ENCODE peak calls at places on chromosomes 12 and 14, in seven cellular contexts. One of them, this sample, is unnamed.

GRCh38 chr14:63200035-63200740 is 4.1 kb upstream of the RHOJ start:
- DNase-seq in tibial nerve: no peak
- DNase-seq in right atrium auricular region: no peak
- DNase-seq in lower leg skin: no peak
- DNase-seq in AG10803: no peak
- DNase-seq in CD8-positive, alpha-beta T cell: no peak
- DNase-seq in adrenal gland: no peak
- DNase-seq in this sample: no peak

GRCh38 chr14:25463475-25463874 is 413.5 kb upstream of the STXBP6 start:
- DNase-seq in tibial nerve: no peak
- DNase-seq in right atrium auricular region: no peak
- DNase-seq in lower leg skin: no peak
- DNase-seq in AG10803: no peak
- DNase-seq in CD8-positive, alpha-beta T cell: no peak
- DNase-seq in adrenal gland: no peak
- DNase-seq in this sample: no peak

GRCh38 chr12:42960087-42960527 is 370.6 kb upstream of the PRICKLE1 start:
- DNase-seq in tibial nerve: no peak
- DNase-seq in right atrium auricular region: no peak
- DNase-seq in lower leg skin: no peak
- DNase-seq in AG10803: no peak
- DNase-seq in CD8-positive, alpha-beta T cell: no peak
- DNase-seq in adrenal gland: no peak
- DNase-seq in this sample: no peak

GRCh38 chr12:130335517-130336392 is 1.9 kb upstream of the PIWIL1 start:
- DNase-seq in tibial nerve: peak
- DNase-seq in right atrium auricular region: no peak
- DNase-seq in lower leg skin: no peak
- DNase-seq in AG10803: peak
- DNase-seq in CD8-positive, alpha-beta T cell: no peak
- DNase-seq in adrenal gland: no peak
- DNase-seq in this sample: peak

GRCh38 chr12:41515953-41516352 is 327.8 kb downstream of the PDZRN4 start:
- DNase-seq in tibial nerve: no peak
- DNase-seq in right atrium auricular region: no peak
- DNase-seq in lower leg skin: no peak
- DNase-seq in AG10803: no peak
- DNase-seq in CD8-positive, alpha-beta T cell: no peak
- DNase-seq in adrenal gland: no peak
- DNase-seq in this sample: no peak

GRCh38 chr14:60720962-60721330 is 3.2 kb downstream of the SIX4 start:
- DNase-seq in tibial nerve: no peak
- DNase-seq in right atrium auricular region: no peak
- DNase-seq in lower leg skin: no peak
- DNase-seq in AG10803: no peak
- DNase-seq in CD8-positive, alpha-beta T cell: no peak
- DNase-seq in adrenal gland: no peak
- DNase-seq in this sample: no peak

GRCh38 chr12:44088647-44089046 is 252.8 kb downstream of the TMEM117 start:
- DNase-seq in tibial nerve: no peak
- DNase-seq in right atrium auricular region: no peak
- DNase-seq in lower leg skin: no peak
- DNase-seq in AG10803: no peak
- DNase-seq in CD8-positive, alpha-beta T cell: no peak
- DNase-seq in adrenal gland: no peak
- DNase-seq in this sample: no peak

GRCh38 chr12:49909826-49910225 is 6.1 kb upstream of the FAIM2 start:
- DNase-seq in tibial nerve: no peak
- DNase-seq in right atrium auricular region: no peak
- DNase-seq in lower leg skin: no peak
- DNase-seq in AG10803: no peak
- DNase-seq in CD8-positive, alpha-beta T cell: no peak
- DNase-seq in adrenal gland: peak
- DNase-seq in this sample: peak

GRCh38 chr12:40634431-40635131 is 57.7 kb upstream of the CNTN1 start:
- DNase-seq in tibial nerve: no peak
- DNase-seq in right atrium auricular region: no peak
- DNase-seq in lower leg skin: no peak
- DNase-seq in AG10803: no peak
- DNase-seq in CD8-positive, alpha-beta T cell: no peak
- DNase-seq in adrenal gland: no peak
- DNase-seq in this sample: no peak

GRCh38 chr12:39490500-39491276 is 47.8 kb upstream of the KIF21A start:
- DNase-seq in tibial nerve: no peak
- DNase-seq in right atrium auricular region: no peak
- DNase-seq in lower leg skin: no peak
- DNase-seq in AG10803: peak
- DNase-seq in CD8-positive, alpha-beta T cell: no peak
- DNase-seq in adrenal gland: no peak
- DNase-seq in this sample: peak

GRCh38 chr12:65327207-65328076 is 49.0 kb downstream of the MSRB3 start:
- DNase-seq in tibial nerve: peak
- DNase-seq in right atrium auricular region: no peak
- DNase-seq in lower leg skin: no peak
- DNase-seq in AG10803: peak
- DNase-seq in CD8-positive, alpha-beta T cell: no peak
- DNase-seq in adrenal gland: no peak
- DNase-seq in this sample: peak

GRCh38 chr12:75322464-75322863 is 7.7 kb downstream of the CAPS2 start:
- DNase-seq in tibial nerve: no peak
- DNase-seq in right atrium auricular region: no peak
- DNase-seq in lower leg skin: no peak
- DNase-seq in AG10803: peak
- DNase-seq in CD8-positive, alpha-beta T cell: no peak
- DNase-seq in adrenal gland: no peak
- DNase-seq in this sample: peak

GRCh38 chr12:98594050-98594853 is 766 bp downstream of the SLC25A3 start:
- DNase-seq in tibial nerve: peak
- DNase-seq in right atrium auricular region: peak
- DNase-seq in lower leg skin: peak
- DNase-seq in AG10803: peak
- DNase-seq in CD8-positive, alpha-beta T cell: no peak
- DNase-seq in adrenal gland: peak
- DNase-seq in this sample: peak

GRCh38 chr14:76863724-76864407 is 37.7 kb downstream of the LRRC74A start:
- DNase-seq in tibial nerve: peak
- DNase-seq in right atrium auricular region: peak
- DNase-seq in lower leg skin: no peak
- DNase-seq in AG10803: no peak
- DNase-seq in CD8-positive, alpha-beta T cell: no peak
- DNase-seq in adrenal gland: peak
- DNase-seq in this sample: no peak

GRCh38 chr12:75945581-75945980 is 86.0 kb downstream of the PHLDA1 start:
- DNase-seq in tibial nerve: no peak
- DNase-seq in right atrium auricular region: no peak
- DNase-seq in lower leg skin: no peak
- DNase-seq in AG10803: no peak
- DNase-seq in CD8-positive, alpha-beta T cell: no peak
- DNase-seq in adrenal gland: no peak
- DNase-seq in this sample: no peak

GRCh38 chr14:59897757-59898383 is 22.1 kb upstream of the LRRC9 start:
- DNase-seq in tibial nerve: peak
- DNase-seq in right atrium auricular region: no peak
- DNase-seq in lower leg skin: no peak
- DNase-seq in AG10803: no peak
- DNase-seq in CD8-positive, alpha-beta T cell: no peak
- DNase-seq in adrenal gland: peak
- DNase-seq in this sample: peak

GRCh38 chr14:62117010-62117717 is 354.9 kb downstream of the SNAPC1 start:
- DNase-seq in tibial nerve: peak
- DNase-seq in right atrium auricular region: peak
- DNase-seq in lower leg skin: peak
- DNase-seq in AG10803: peak
- DNase-seq in CD8-positive, alpha-beta T cell: peak
- DNase-seq in adrenal gland: peak
- DNase-seq in this sample: peak
- H3K4me3 ChIP-seq in tibial nerve: no peak
- H3K4me3 ChIP-seq in right atrium auricular region: peak
- H3K4me3 ChIP-seq in lower leg skin: no peak
- H3K4me3 ChIP-seq in AG10803: peak
- H3K4me3 ChIP-seq in CD8-positive, alpha-beta T cell: peak
- H3K4me3 ChIP-seq in adrenal gland: no peak
- H3K4me3 ChIP-seq in this sample: peak

GRCh38 chr12:121128908-121129704 is 3.6 kb upstream of the P2RX7 start:
- DNase-seq in tibial nerve: peak
- DNase-seq in right atrium auricular region: peak
- DNase-seq in lower leg skin: peak
- DNase-seq in AG10803: peak
- DNase-seq in CD8-positive, alpha-beta T cell: peak
- DNase-seq in adrenal gland: peak
- DNase-seq in this sample: peak
- H3K4me3 ChIP-seq in tibial nerve: no peak
- H3K4me3 ChIP-seq in right atrium auricular region: no peak
- H3K4me3 ChIP-seq in lower leg skin: no peak
- H3K4me3 ChIP-seq in AG10803: no peak
- H3K4me3 ChIP-seq in CD8-positive, alpha-beta T cell: peak
- H3K4me3 ChIP-seq in adrenal gland: peak
- H3K4me3 ChIP-seq in this sample: no peak

DNA sequence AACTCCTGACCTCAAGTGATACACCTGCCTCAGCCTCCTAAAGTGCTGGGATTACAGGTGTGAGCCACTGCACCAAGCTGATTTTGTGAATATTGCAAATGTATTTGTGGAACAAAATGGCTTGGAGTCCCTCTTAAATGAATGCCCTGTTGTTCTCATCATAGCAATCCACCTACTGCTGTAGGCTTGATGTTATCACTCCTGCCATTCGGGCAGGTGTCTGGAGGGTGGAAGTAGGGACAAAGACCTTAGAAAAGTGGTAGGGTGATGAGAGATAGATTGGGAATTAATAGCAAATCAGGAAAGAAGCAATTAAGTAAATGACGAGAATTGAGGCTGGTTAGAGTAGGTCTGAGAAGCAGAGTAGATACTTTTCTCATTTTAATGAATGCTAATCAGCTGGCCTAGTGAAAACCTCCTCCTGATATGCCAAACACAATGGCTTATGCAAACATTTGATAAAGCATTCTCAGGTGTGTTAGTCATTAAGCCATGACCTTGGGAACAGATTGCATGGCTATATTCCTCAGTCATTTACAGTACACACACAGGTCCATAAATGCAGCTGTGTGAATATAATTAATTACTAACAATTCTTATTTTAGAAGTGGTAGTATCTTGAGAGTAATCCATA is 60.5 kb upstream of the USP44 start:
- DNase-seq in tibial nerve: no peak
- DNase-seq in right atrium auricular region: no peak
- DNase-seq in lower leg skin: no peak
- DNase-seq in AG10803: no peak
- DNase-seq in CD8-positive, alpha-beta T cell: no peak
- DNase-seq in adrenal gland: no peak
- DNase-seq in this sample: no peak
- H3K4me3 ChIP-seq in tibial nerve: no peak
- H3K4me3 ChIP-seq in right atrium auricular region: no peak
- H3K4me3 ChIP-seq in lower leg skin: no peak
- H3K4me3 ChIP-seq in AG10803: no peak
- H3K4me3 ChIP-seq in CD8-positive, alpha-beta T cell: no peak
- H3K4me3 ChIP-seq in adrenal gland: no peak
- H3K4me3 ChIP-seq in this sample: no peak

DNA sequence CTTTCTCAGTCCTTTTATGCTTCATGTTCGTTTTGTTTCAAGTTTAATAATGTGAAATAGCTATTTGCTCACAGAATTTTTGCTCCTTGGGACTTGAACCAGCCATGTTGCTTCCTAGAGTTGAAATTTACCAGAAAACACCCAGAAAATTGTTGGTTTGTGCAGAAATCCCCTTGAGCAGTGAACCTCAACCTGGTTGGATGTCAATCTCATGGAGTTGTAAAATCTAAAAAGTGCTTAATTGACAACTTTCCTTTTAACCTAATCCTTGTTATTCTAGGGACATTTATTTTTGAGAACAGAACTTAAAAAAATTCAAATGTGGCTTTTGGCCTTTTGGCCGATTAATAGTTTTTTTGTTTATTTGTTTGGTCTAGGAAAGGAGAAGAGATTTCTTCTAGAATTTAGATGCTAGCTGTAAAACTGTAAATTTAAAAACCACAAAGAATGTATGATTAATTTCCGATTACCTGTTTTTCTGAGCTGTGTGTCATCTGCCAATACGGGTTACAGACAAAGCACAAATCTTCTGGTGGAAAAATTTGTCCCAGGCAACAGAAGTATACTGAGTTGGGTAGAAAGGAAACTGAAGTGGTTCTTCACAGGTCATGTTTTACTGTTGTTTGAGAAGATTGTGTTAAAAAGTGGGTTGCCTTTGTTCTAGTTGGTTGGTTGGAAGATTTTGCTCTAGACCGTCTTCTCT is 154.4 kb downstream of the FUT8 start:
- DNase-seq in tibial nerve: no peak
- DNase-seq in right atrium auricular region: no peak
- DNase-seq in lower leg skin: no peak
- DNase-seq in AG10803: no peak
- DNase-seq in CD8-positive, alpha-beta T cell: no peak
- DNase-seq in adrenal gland: no peak
- DNase-seq in this sample: peak
- H3K4me3 ChIP-seq in tibial nerve: no peak
- H3K4me3 ChIP-seq in right atrium auricular region: no peak
- H3K4me3 ChIP-seq in lower leg skin: no peak
- H3K4me3 ChIP-seq in AG10803: no peak
- H3K4me3 ChIP-seq in CD8-positive, alpha-beta T cell: no peak
- H3K4me3 ChIP-seq in adrenal gland: no peak
- H3K4me3 ChIP-seq in this sample: no peak

DNA sequence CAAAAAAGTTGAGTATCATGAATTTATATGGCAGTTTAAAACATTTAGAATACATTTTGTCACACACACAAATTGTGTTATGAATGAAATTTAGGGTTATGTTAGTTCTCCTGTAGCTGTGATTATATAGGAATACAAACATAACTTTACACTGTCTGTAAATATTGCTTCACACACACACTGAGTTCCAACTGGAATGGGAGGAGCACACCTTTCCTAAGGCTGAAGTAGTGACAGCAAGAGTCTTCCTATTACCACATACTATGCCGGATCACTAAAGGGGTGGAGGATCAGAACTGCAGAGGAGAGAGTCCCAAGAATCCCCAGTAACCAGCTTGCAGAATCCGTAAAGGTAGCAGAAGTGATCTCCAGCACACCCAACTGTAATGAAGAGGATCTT is 63.7 kb downstream of the DNAI7 start:
- DNase-seq in tibial nerve: no peak
- DNase-seq in right atrium auricular region: no peak
- DNase-seq in lower leg skin: no peak
- DNase-seq in AG10803: no peak
- DNase-seq in CD8-positive, alpha-beta T cell: no peak
- DNase-seq in adrenal gland: no peak
- DNase-seq in this sample: no peak
- H3K4me3 ChIP-seq in tibial nerve: no peak
- H3K4me3 ChIP-seq in right atrium auricular region: no peak
- H3K4me3 ChIP-seq in lower leg skin: no peak
- H3K4me3 ChIP-seq in AG10803: no peak
- H3K4me3 ChIP-seq in CD8-positive, alpha-beta T cell: no peak
- H3K4me3 ChIP-seq in adrenal gland: no peak
- H3K4me3 ChIP-seq in this sample: no peak

GRCh38 chr12:32466986-32467711 is 67.8 kb downstream of the FGD4 start:
- DNase-seq in tibial nerve: no peak
- DNase-seq in right atrium auricular region: no peak
- DNase-seq in lower leg skin: no peak
- DNase-seq in AG10803: peak
- DNase-seq in CD8-positive, alpha-beta T cell: no peak
- DNase-seq in adrenal gland: no peak
- DNase-seq in this sample: no peak
- H3K4me3 ChIP-seq in tibial nerve: no peak
- H3K4me3 ChIP-seq in right atrium auricular region: no peak
- H3K4me3 ChIP-seq in lower leg skin: no peak
- H3K4me3 ChIP-seq in AG10803: no peak
- H3K4me3 ChIP-seq in CD8-positive, alpha-beta T cell: no peak
- H3K4me3 ChIP-seq in adrenal gland: no peak
- H3K4me3 ChIP-seq in this sample: no peak

GRCh38 chr12:47396902-47397663 is 308.7 kb downstream of the RPAP3 start:
- DNase-seq in tibial nerve: no peak
- DNase-seq in right atrium auricular region: no peak
- DNase-seq in lower leg skin: no peak
- DNase-seq in AG10803: peak
- DNase-seq in CD8-positive, alpha-beta T cell: peak
- DNase-seq in adrenal gland: no peak
- DNase-seq in this sample: no peak
- H3K4me3 ChIP-seq in tibial nerve: no peak
- H3K4me3 ChIP-seq in right atrium auricular region: no peak
- H3K4me3 ChIP-seq in lower leg skin: no peak
- H3K4me3 ChIP-seq in AG10803: no peak
- H3K4me3 ChIP-seq in CD8-positive, alpha-beta T cell: no peak
- H3K4me3 ChIP-seq in adrenal gland: no peak
- H3K4me3 ChIP-seq in this sample: no peak

This sample was measured in fibroblast of lung.